ENCODE peak calls at places on chromosomes 11 and 22, in eight cellular contexts. J is NCI-H1092; I is activated CD4-positive, alpha-beta T cell treated with anti-CD3 and anti-CD28 coated beads for 36 hours; W is NCI-H345; T is T-cell; Y is cardiac muscle cell; P is thyroid gland; O is fibroblast of mammary gland. L is an unnamed sample.

GRCh38 chr11:1202154-1202775 is 20.6 kb upstream of the MUC5B start:
- DNase-seq in J (no peak), I (peak), W (no peak), T (no peak), Y (peak), P (no peak), O (no peak), L (no peak)

GRCh38 chr11:46291441-46292143 is 14.1 kb downstream of the CREB3L1 start:
- DNase-seq in J (no peak), I (no peak), W (no peak), T (no peak), Y (peak), P (no peak), O (peak), L (no peak)

GRCh38 chr11:2701230-2701629 is 1.4 kb upstream of the KCNQ1OT1 start:
- DNase-seq in J (no peak), I (no peak), W (no peak), T (no peak), Y (no peak), P (no peak), O (no peak), L (no peak)

GRCh38 chr11:80155412-80156017 is 714.7 kb upstream of the TENM4 start:
- DNase-seq in J (no peak), I (no peak), W (peak), T (no peak), Y (peak), P (no peak), O (peak), L (peak)

GRCh38 chr11:125343732-125344131 is 152.3 kb downstream of the FEZ1 start:
- DNase-seq in J (no peak), I (no peak), W (no peak), T (no peak), Y (peak), P (peak), O (no peak), L (no peak)

GRCh38 chr22:49402169-49402568 is 425.5 kb downstream of the BRD1 start:
- DNase-seq in J (no peak), I (no peak), W (no peak), T (no peak), Y (no peak), P (no peak), O (no peak), L (no peak)

GRCh38 chr22:39773976-39774539 is 119.5 kb downstream of the ENTHD1 start:
- DNase-seq in J (no peak), I (peak), W (no peak), T (peak), Y (peak), P (peak), O (no peak), L (no peak)

GRCh38 chr22:28779833-28780232 is 7.3 kb downstream of the CCDC117 start:
- DNase-seq in J (no peak), I (no peak), W (no peak), T (no peak), Y (no peak), P (no peak), O (no peak), L (no peak)

GRCh38 chr11:33703771-33704170 is 3.1 kb upstream of the C11orf91 start:
- DNase-seq in J (no peak), I (no peak), W (no peak), T (no peak), Y (peak), P (peak), O (peak), L (peak)

GRCh38 chr11:74319139-74319538 is 7.7 kb upstream of the P4HA3 start:
- DNase-seq in J (no peak), I (no peak), W (no peak), T (no peak), Y (peak), P (no peak), O (peak), L (peak)

GRCh38 chr11:86688398-86689179 is 16.2 kb upstream of the ME3 start:
- DNase-seq in J (no peak), I (peak), W (no peak), T (no peak), Y (peak), P (peak), O (peak), L (no peak)

GRCh38 chr22:46074771-46075551 is 75.4 kb upstream of the PPARA start:
- DNase-seq in J (no peak), I (no peak), W (peak), T (no peak), Y (no peak), P (no peak), O (no peak), L (no peak)

GRCh38 chr22:36417281-36417686 is 29.5 kb upstream of the MYH9 start:
- DNase-seq in J (no peak), I (peak), W (no peak), T (no peak), Y (no peak), P (peak), O (peak), L (peak)

GRCh38 chr11:2208691-2209369 is 37.2 kb upstream of the TH start:
- DNase-seq in J (peak), I (no peak), W (peak), T (no peak), Y (no peak), P (peak), O (no peak), L (peak)

GRCh38 chr11:105135873-105136272 is 3.7 kb downstream of the CARD18 start:
- DNase-seq in J (no peak), I (no peak), W (no peak), T (no peak), Y (no peak), P (no peak), O (no peak), L (no peak)

GRCh38 chr22:23405366-23405851 is 174.7 kb downstream of the IGLL1 start:
- DNase-seq in J (no peak), I (no peak), W (no peak), T (no peak), Y (no peak), P (no peak), O (no peak), L (no peak)

GRCh38 chr11:93740031-93740801 is 1.1 kb downstream of the TAF1D start:
- DNase-seq in J (no peak), I (peak), W (no peak), T (peak), Y (peak), P (peak), O (peak), L (peak)

GRCh38 chr11:95499516-95500135 is 268.6 kb upstream of the SESN3 start:
- DNase-seq in J (no peak), I (no peak), W (no peak), T (no peak), Y (peak), P (no peak), O (peak), L (no peak)

GRCh38 chr22:46443850-46444389 is 93.5 kb downstream of the CELSR1 start:
- DNase-seq in J (no peak), I (no peak), W (peak), T (no peak), Y (no peak), P (peak), O (no peak), L (no peak)

GRCh38 chr22:50304528-50305392 is 2.7 kb downstream of the PLXNB2 start:
- DNase-seq in J (no peak), I (no peak), W (no peak), T (no peak), Y (peak), P (peak), O (peak), L (peak)

GRCh38 chr11:34721646-34722045 is 100.8 kb downstream of the EHF start:
- DNase-seq in J (no peak), I (no peak), W (no peak), T (no peak), Y (peak), P (no peak), O (peak), L (peak)

GRCh38 chr11:112241486-112241885 is 15.3 kb downstream of the PTS start:
- DNase-seq in J (no peak), I (no peak), W (no peak), T (no peak), Y (peak), P (no peak), O (peak), L (no peak)

GRCh38 chr11:14751975-14752407 is 108.4 kb downstream of the PDE3B start:
- DNase-seq in J (no peak), I (no peak), W (no peak), T (no peak), Y (no peak), P (no peak), O (no peak), L (no peak)

GRCh38 chr11:26730711-26731460 is 9.0 kb upstream of the SLC5A12 start:
- DNase-seq in J (no peak), I (no peak), W (no peak), T (no peak), Y (peak), P (no peak), O (peak), L (peak)

L was measured in MCF 10A.